ENCODE peak calls at places on chromosomes 4 and X, in seven cellular contexts. Q, U, C, M, G, R and I are unnamed samples.

GRCh38 chrX:43176686-43177085 is 398.7 kb upstream of the PPP1R2C start:
- DNase-seq in M (no peak), R (no peak), U (no peak), Q (no peak), C (no peak), G (no peak), I (no peak)

GRCh38 chr4:52548818-52549570 is 110.1 kb downstream of the USP46 start:
- DNase-seq in Q (no peak), M (no peak), C (no peak), U (no peak), R (no peak), G (no peak), I (no peak)

GRCh38 chr4:40963912-40964478 is 214.2 kb downstream of the NSUN7 start:
- DNase-seq in M (no peak), C (no peak), Q (no peak), U (no peak), G (no peak), R (no peak), I (no peak)

GRCh38 chr4:82555279-82555678 is 6.5 kb downstream of the TMEM150C start:
- DNase-seq in C (no peak), R (no peak), Q (no peak), U (no peak), M (no peak), G (no peak), I (peak; percentile 43)

GRCh38 chrX:119753639-119754257 is 4.6 kb upstream of the SOWAHD start:
- DNase-seq in Q (no peak), C (peak; percentile 49), U (peak; percentile 29), M (peak; percentile 48), R (no peak), G (no peak), I (peak; percentile 84)

GRCh38 chrX:111823068-111823467 is 52.9 kb upstream of the TRPC5OS start:
- DNase-seq in C (peak; percentile 55), M (no peak), Q (no peak), R (no peak), G (no peak), U (no peak), I (peak; percentile 61)

GRCh38 chr4:97366661-97367060 is 776.6 kb downstream of the STPG2 start:
- DNase-seq in C (peak; percentile 4), M (no peak), U (no peak), Q (no peak), G (no peak), R (no peak), I (no peak)

GRCh38 chrX:152638443-152638904 is 779 bp downstream of the GABRQ start:
- DNase-seq in U (no peak), Q (no peak), R (no peak), M (no peak), G (no peak), C (no peak), I (peak; percentile 14)

GRCh38 chr4:2715426-2715825 is 40.7 kb downstream of the TNIP2 start:
- DNase-seq in M (no peak), Q (no peak), C (no peak), U (no peak), R (no peak), G (no peak), I (no peak)

GRCh38 chr4:144421056-144421455 is 224.9 kb upstream of the HHIP start:
- DNase-seq in M (no peak), G (no peak), R (no peak), Q (no peak), C (no peak), U (no peak), I (peak; percentile 9)

GRCh38 chr4:107780665-107781064 is 44.1 kb upstream of the SGMS2 start:
- DNase-seq in U (no peak), M (peak; percentile 39), C (no peak), R (no peak), Q (no peak), G (no peak), I (no peak)

GRCh38 chrX:10570601-10571000 is 49.8 kb downstream of the MID1 start:
- DNase-seq in C (no peak), U (no peak), Q (no peak), R (no peak), M (no peak), G (no peak), I (no peak)

GRCh38 chr4:183966371-183966770 is 61.3 kb downstream of the STOX2 start:
- DNase-seq in Q (peak; percentile 13), G (no peak), U (no peak), M (no peak), C (no peak), R (no peak), I (no peak)

GRCh38 chrX:115344885-115345653 is 55.6 kb downstream of the LUZP4 start:
- DNase-seq in G (peak; percentile 88), C (peak; percentile 94), R (peak; percentile 94), Q (peak; percentile 44), M (peak; percentile 29), U (peak; percentile 81), I (no peak)

GRCh38 chrX:19739683-19740082 is 147.7 kb downstream of the SH3KBP1 start:
- DNase-seq in Q (peak; percentile 59), R (no peak), U (no peak), M (peak; percentile 32), G (no peak), C (peak; percentile 45), I (peak; percentile 81)

GRCh38 chrX:98299785-98300184 is 1416.1 kb downstream of the RPA4 start:
- DNase-seq in R (no peak), Q (no peak), M (no peak), U (no peak), G (no peak), C (no peak), I (no peak)

GRCh38 chrX:104195489-104196084 is 29.3 kb downstream of the FAM199X start:
- DNase-seq in R (no peak), U (no peak), M (peak; percentile 1), C (peak; percentile 56), G (no peak), Q (no peak), I (peak; percentile 80)

GRCh38 chr4:107701565-107701964 is 18.5 kb downstream of the PAPSS1 start:
- DNase-seq in R (no peak), M (no peak), C (no peak), U (no peak), G (no peak), Q (no peak), I (no peak)